ENCODE peak calls at places on chromosomes 6 and 20, in ten cellular contexts. D is fibroblast of lung, S is PC-9, R is GM23338, E is hepatocyte, O is neuronal stem cell, Y is HCT116, T is IMR-90, M is neural progenitor cell, H is OCI-LY7. K is an unnamed sample.

GRCh38 chr20:61805781-61806180 is 259.9 kb downstream of the TAF4 start:
- DNase-seq in D (no peak), S (no peak), R (no peak), E (no peak), O (no peak), Y (no peak), T (no peak), M (no peak), H (no peak), K (no peak)

GRCh38 chr6:30163918-30164654 is 740 bp downstream of the TRIM15 start:
- DNase-seq in D (no peak), S (no peak), R (no peak), E (no peak), O (no peak), Y (no peak), T (no peak), M (no peak), H (no peak), K (no peak)

GRCh38 chr6:161418458-161418945 is 144.6 kb upstream of the AGPAT4 start:
- DNase-seq in D (peak), S (peak), R (peak), E (peak), O (peak), Y (peak), T (peak), M (peak), H (peak), K (peak)

GRCh38 chr6:33288942-33289783 is at the start of the genes PFDN6 and WDR46:
- DNase-seq in D (peak), S (peak), R (peak), E (peak), O (peak), Y (peak), T (peak), M (peak), H (peak), K (peak)

GRCh38 chr6:148509789-148510581 is 167.3 kb downstream of the SASH1 start:
- DNase-seq in D (peak), S (no peak), R (no peak), E (peak), O (no peak), Y (no peak), T (peak), M (no peak), H (no peak), K (peak)

GRCh38 chr6:144477841-144478240 is 192.7 kb downstream of the UTRN start:
- DNase-seq in D (no peak), S (no peak), R (no peak), E (no peak), O (no peak), Y (no peak), T (no peak), M (no peak), H (no peak), K (no peak)

GRCh38 chr6:119370063-119370462 is 20.5 kb upstream of the MAN1A1 start:
- DNase-seq in D (no peak), S (no peak), R (peak), E (no peak), O (no peak), Y (no peak), T (no peak), M (no peak), H (no peak), K (no peak)

GRCh38 chr6:114304304-114304887 is 38.4 kb downstream of the HS3ST5 start:
- DNase-seq in D (peak), S (peak), R (peak), E (peak), O (no peak), Y (peak), T (peak), M (no peak), H (peak), K (peak)

GRCh38 chr6:132919476-132919875 is 105.1 kb downstream of the RPS12 start:
- DNase-seq in D (peak), S (peak), R (peak), E (peak), O (no peak), Y (no peak), T (peak), M (no peak), H (no peak), K (peak)

GRCh38 chr20:22974354-22974753 is 60.8 kb upstream of the SSTR4 start:
- DNase-seq in D (peak), S (no peak), R (peak), E (peak), O (no peak), Y (peak), T (no peak), M (peak), H (peak), K (peak)

GRCh38 chr20:58497076-58497665 is 18.0 kb downstream of the APCDD1L start:
- DNase-seq in D (no peak), S (no peak), R (no peak), E (no peak), O (no peak), Y (no peak), T (no peak), M (no peak), H (no peak), K (no peak)

GRCh38 chr20:57620274-57620990 is at the start of gene ZBP1:
- DNase-seq in D (no peak), S (no peak), R (no peak), E (no peak), O (no peak), Y (no peak), T (no peak), M (no peak), H (peak), K (no peak)

GRCh38 chr6:44411141-44411540 is 23.6 kb downstream of the CDC5L start:
- DNase-seq in D (no peak), S (no peak), R (no peak), E (no peak), O (no peak), Y (no peak), T (peak), M (no peak), H (no peak), K (no peak)

GRCh38 chr20:36941403-36941835 is 10.1 kb downstream of the SAMHD1 start:
- DNase-seq in D (no peak), S (peak), R (no peak), E (no peak), O (no peak), Y (no peak), T (no peak), M (no peak), H (no peak), K (no peak)

GRCh38 chr6:7424967-7425807 is 35.6 kb downstream of the RIOK1 start:
- DNase-seq in D (peak), S (peak), R (peak), E (peak), O (no peak), Y (peak), T (peak), M (no peak), H (peak), K (peak)

GRCh38 chr20:63025534-63026331 is 19.0 kb upstream of the BHLHE23 start:
- DNase-seq in D (no peak), S (no peak), R (peak), E (no peak), O (no peak), Y (no peak), T (peak), M (no peak), H (no peak), K (no peak)

GRCh38 chr20:10110151-10110550 is 75.4 kb downstream of the ANKEF1 start:
- DNase-seq in D (no peak), S (no peak), R (no peak), E (no peak), O (no peak), Y (no peak), T (peak), M (no peak), H (no peak), K (no peak)

GRCh38 chr6:13120483-13121482 is 207.6 kb downstream of the TBC1D7 start:
- DNase-seq in D (no peak), S (no peak), R (peak), E (no peak), O (peak), Y (no peak), T (no peak), M (peak), H (peak), K (no peak)

GRCh38 chr6:44487611-44488010 is 100.1 kb downstream of the CDC5L start:
- DNase-seq in D (no peak), S (no peak), R (no peak), E (no peak), O (no peak), Y (no peak), T (peak), M (no peak), H (no peak), K (no peak)

GRCh38 chr6:126069457-126069856 is 83.1 kb downstream of the TRMT11 start:
- DNase-seq in D (no peak), S (no peak), R (no peak), E (no peak), O (no peak), Y (no peak), T (no peak), M (no peak), H (no peak), K (no peak)

DNA sequence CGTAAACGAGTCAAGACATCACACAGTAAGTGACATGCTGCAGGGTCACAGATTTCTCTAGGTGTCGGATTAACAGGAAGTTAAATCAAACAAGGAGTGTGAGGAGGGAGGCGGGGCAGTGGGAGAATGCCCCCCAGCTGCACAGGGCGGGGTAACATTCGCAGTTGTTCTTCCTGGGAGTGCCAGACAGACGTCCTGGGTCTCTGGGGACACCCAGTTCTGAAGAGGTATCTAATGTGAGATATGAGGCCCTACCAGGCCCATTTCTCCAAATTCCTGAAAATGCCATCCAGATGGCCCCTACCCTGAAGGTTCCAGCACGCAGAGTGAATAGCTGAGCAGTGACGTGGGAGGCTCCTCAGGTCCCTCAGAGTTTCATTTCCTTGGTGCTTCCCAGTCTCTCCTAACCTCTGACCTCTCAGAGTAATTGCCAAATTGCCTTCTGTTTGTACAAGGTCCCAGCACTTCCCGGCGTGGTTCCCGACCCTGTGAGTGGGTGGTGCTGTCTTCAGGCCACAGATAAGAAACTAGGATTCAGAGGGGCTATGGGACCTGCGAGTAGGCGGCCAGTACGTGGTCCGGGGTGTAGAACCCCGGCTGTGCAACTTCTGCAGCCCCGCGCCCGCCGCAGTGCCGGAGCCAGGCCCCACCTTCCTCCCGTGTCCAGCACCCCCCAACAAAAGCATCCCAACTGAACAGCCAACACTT is 1.8 kb downstream of the RRBP1 start:
- DNase-seq in D (peak), S (peak), R (peak), E (peak), O (peak), Y (no peak), T (peak), M (peak), H (no peak), K (peak)
- H2AFZ ChIP-seq in D (no peak), S (peak), R (no peak), E (no peak), O (peak), Y (no peak), T (peak), M (no peak), H (no peak), K (no peak)

GRCh38 chr20:43836790-43837189 is 77.9 kb upstream of the TOX2 start:
- DNase-seq in D (no peak), S (no peak), R (no peak), E (no peak), O (no peak), Y (no peak), T (no peak), M (no peak), H (no peak), K (no peak)
- H3K4me2 ChIP-seq in D (no peak), S (no peak), R (no peak), E (no peak), O (no peak), Y (no peak), T (no peak), M (no peak), H (no peak), K (no peak)

GRCh38 chr20:19750907-19751636 is 7.0 kb upstream of the RIN2 start:
- DNase-seq in D (no peak), S (no peak), R (no peak), E (peak), O (no peak), Y (no peak), T (no peak), M (no peak), H (no peak), K (no peak)
- H2AFZ ChIP-seq in D (no peak), S (peak), R (no peak), E (no peak), O (no peak), Y (no peak), T (no peak), M (no peak), H (no peak), K (no peak)

GRCh38 chr20:50339196-50339901 is 148.7 kb downstream of the CEBPB start:
- DNase-seq in D (peak), S (no peak), R (no peak), E (no peak), O (no peak), Y (no peak), T (peak), M (peak), H (no peak), K (no peak)
- H3K4me2 ChIP-seq in D (peak), S (peak), R (no peak), E (peak), O (no peak), Y (no peak), T (peak), M (peak), H (no peak), K (no peak)

GRCh38 chr6:142809947-142810346 is 135.0 kb downstream of the HIVEP2 start:
- DNase-seq in D (no peak), S (no peak), R (no peak), E (no peak), O (no peak), Y (no peak), T (no peak), M (no peak), H (no peak), K (no peak)
- H2AFZ ChIP-seq in D (no peak), S (no peak), R (no peak), E (no peak), O (no peak), Y (no peak), T (no peak), M (no peak), H (no peak), K (no peak)

GRCh38 chr6:151070666-151071065 is 169.1 kb upstream of the AKAP12 start:
- DNase-seq in D (peak), S (no peak), R (no peak), E (no peak), O (no peak), Y (no peak), T (peak), M (no peak), H (no peak), K (no peak)

GRCh38 chr6:151065027-151065815 is 174.5 kb upstream of the AKAP12 start:
- DNase-seq in D (no peak), S (no peak), R (no peak), E (no peak), O (no peak), Y (no peak), T (no peak), M (no peak), H (no peak), K (no peak)

GRCh38 chr6:151068761-151069312 is 170.9 kb upstream of the AKAP12 start:
- DNase-seq in D (peak), S (peak), R (no peak), E (no peak), O (no peak), Y (no peak), T (peak), M (no peak), H (no peak), K (no peak)

GRCh38 chr6:151069641-151070040 is 170.1 kb upstream of the AKAP12 start:
- DNase-seq in D (no peak), S (no peak), R (no peak), E (no peak), O (no peak), Y (no peak), T (no peak), M (no peak), H (no peak), K (no peak)

GRCh38 chr6:151067684-151068596 is 171.8 kb upstream of the AKAP12 start:
- DNase-seq in D (peak), S (peak), R (no peak), E (no peak), O (no peak), Y (peak), T (peak), M (no peak), H (no peak), K (peak)
- H3K4me2 ChIP-seq in D (peak), S (peak), R (no peak), E (peak), O (no peak), Y (peak), T (peak), M (no peak), H (no peak), K (no peak)

K was measured in trophoblast cell.